ENCODE peak calls at places on chromosomes 13 and 19, in seven cellular contexts. One of them, this sample, is unnamed.

GRCh38 chr13:106619688-106620555 is 52.0 kb upstream of the ARGLU1 start:
- DNase-seq in lower leg skin: peak; percentile 24
- DNase-seq in ovary: peak; percentile 41
- DNase-seq in heart right ventricle: peak; percentile 53
- DNase-seq in CD8-positive, alpha-beta memory T cell: peak; percentile 28
- DNase-seq in psoas muscle: no peak
- DNase-seq in AG09309: peak; percentile 28
- DNase-seq in this sample: peak; percentile 70

GRCh38 chr13:47117268-47117667 is 220.4 kb upstream of the HTR2A start:
- DNase-seq in lower leg skin: no peak
- DNase-seq in ovary: no peak
- DNase-seq in heart right ventricle: no peak
- DNase-seq in CD8-positive, alpha-beta memory T cell: no peak
- DNase-seq in psoas muscle: no peak
- DNase-seq in AG09309: peak; percentile 32
- DNase-seq in this sample: peak; percentile 85

GRCh38 chr13:108963276-108963810 is 333.9 kb downstream of the MYO16 start:
- DNase-seq in lower leg skin: no peak
- DNase-seq in ovary: no peak
- DNase-seq in heart right ventricle: no peak
- DNase-seq in CD8-positive, alpha-beta memory T cell: no peak
- DNase-seq in psoas muscle: no peak
- DNase-seq in AG09309: no peak
- DNase-seq in this sample: no peak

GRCh38 chr19:47534628-47535027 is 19.8 kb upstream of the NAPA start:
- DNase-seq in lower leg skin: no peak
- DNase-seq in ovary: no peak
- DNase-seq in heart right ventricle: no peak
- DNase-seq in CD8-positive, alpha-beta memory T cell: no peak
- DNase-seq in psoas muscle: no peak
- DNase-seq in AG09309: no peak
- DNase-seq in this sample: no peak

GRCh38 chr13:106096661-106097092 is 438.8 kb downstream of the EFNB2 start:
- DNase-seq in lower leg skin: no peak
- DNase-seq in ovary: no peak
- DNase-seq in heart right ventricle: no peak
- DNase-seq in CD8-positive, alpha-beta memory T cell: no peak
- DNase-seq in psoas muscle: no peak
- DNase-seq in AG09309: no peak
- DNase-seq in this sample: peak; percentile 71

GRCh38 chr13:44169018-44169909 is 204.4 kb upstream of the SERP2 start:
- DNase-seq in lower leg skin: no peak
- DNase-seq in ovary: no peak
- DNase-seq in heart right ventricle: no peak
- DNase-seq in CD8-positive, alpha-beta memory T cell: no peak
- DNase-seq in psoas muscle: no peak
- DNase-seq in AG09309: peak; percentile 58
- DNase-seq in this sample: no peak

GRCh38 chr13:62360609-62361008 is 945.0 kb upstream of the PCDH20 start:
- DNase-seq in lower leg skin: no peak
- DNase-seq in ovary: no peak
- DNase-seq in heart right ventricle: no peak
- DNase-seq in CD8-positive, alpha-beta memory T cell: no peak
- DNase-seq in psoas muscle: no peak
- DNase-seq in AG09309: no peak
- DNase-seq in this sample: no peak

GRCh38 chr19:46487178-46487801 is 8.4 kb downstream of the PNMA8B start:
- DNase-seq in lower leg skin: no peak
- DNase-seq in ovary: peak; percentile 48
- DNase-seq in heart right ventricle: no peak
- DNase-seq in CD8-positive, alpha-beta memory T cell: no peak
- DNase-seq in psoas muscle: no peak
- DNase-seq in AG09309: no peak
- DNase-seq in this sample: no peak

GRCh38 chr13:104773775-104774174 is 1707.6 kb upstream of the SLC10A2 start:
- DNase-seq in lower leg skin: no peak
- DNase-seq in ovary: no peak
- DNase-seq in heart right ventricle: no peak
- DNase-seq in CD8-positive, alpha-beta memory T cell: no peak
- DNase-seq in psoas muscle: no peak
- DNase-seq in AG09309: no peak
- DNase-seq in this sample: peak; percentile 69

GRCh38 chr13:86986448-86986847 is 684.7 kb upstream of the SLITRK5 start:
- DNase-seq in lower leg skin: no peak
- DNase-seq in ovary: no peak
- DNase-seq in heart right ventricle: no peak
- DNase-seq in CD8-positive, alpha-beta memory T cell: no peak
- DNase-seq in psoas muscle: no peak
- DNase-seq in AG09309: no peak
- DNase-seq in this sample: peak; percentile 38

GRCh38 chr19:8259142-8259921 is 48.8 kb downstream of the CD320 start:
- DNase-seq in lower leg skin: no peak
- DNase-seq in ovary: peak; percentile 24
- DNase-seq in heart right ventricle: peak; percentile 1
- DNase-seq in CD8-positive, alpha-beta memory T cell: no peak
- DNase-seq in psoas muscle: peak; percentile 20
- DNase-seq in AG09309: no peak
- DNase-seq in this sample: no peak

GRCh38 chr19:45211751-45212381 is 33.3 kb downstream of the BLOC1S3 start:
- DNase-seq in lower leg skin: no peak
- DNase-seq in ovary: peak; percentile 44
- DNase-seq in heart right ventricle: peak; percentile 67
- DNase-seq in CD8-positive, alpha-beta memory T cell: no peak
- DNase-seq in psoas muscle: peak; percentile 58
- DNase-seq in AG09309: no peak
- DNase-seq in this sample: no peak

GRCh38 chr19:1113986-1114483 is 10.2 kb downstream of the GPX4 start:
- DNase-seq in lower leg skin: no peak
- DNase-seq in ovary: no peak
- DNase-seq in heart right ventricle: no peak
- DNase-seq in CD8-positive, alpha-beta memory T cell: no peak
- DNase-seq in psoas muscle: no peak
- DNase-seq in AG09309: no peak
- DNase-seq in this sample: no peak

GRCh38 chr19:44758596-44758995 is 10.1 kb downstream of the BCL3 start:
- DNase-seq in lower leg skin: no peak
- DNase-seq in ovary: no peak
- DNase-seq in heart right ventricle: peak; percentile 42
- DNase-seq in CD8-positive, alpha-beta memory T cell: no peak
- DNase-seq in psoas muscle: no peak
- DNase-seq in AG09309: no peak
- DNase-seq in this sample: no peak

GRCh38 chr13:20721454-20722357 is 18.2 kb downstream of the IL17D start:
- DNase-seq in lower leg skin: no peak
- DNase-seq in ovary: peak; percentile 68
- DNase-seq in heart right ventricle: peak; percentile 64
- DNase-seq in CD8-positive, alpha-beta memory T cell: no peak
- DNase-seq in psoas muscle: peak; percentile 82
- DNase-seq in AG09309: no peak
- DNase-seq in this sample: peak; percentile 58

GRCh38 chr19:28028881-28029280 is 1184.1 kb downstream of the UQCRFS1 start:
- DNase-seq in lower leg skin: no peak
- DNase-seq in ovary: no peak
- DNase-seq in heart right ventricle: no peak
- DNase-seq in CD8-positive, alpha-beta memory T cell: no peak
- DNase-seq in psoas muscle: no peak
- DNase-seq in AG09309: no peak
- DNase-seq in this sample: no peak

GRCh38 chr19:16394681-16395375 is 70.2 kb downstream of the KLF2 start:
- DNase-seq in lower leg skin: no peak
- DNase-seq in ovary: no peak
- DNase-seq in heart right ventricle: no peak
- DNase-seq in CD8-positive, alpha-beta memory T cell: no peak
- DNase-seq in psoas muscle: peak; percentile 38
- DNase-seq in AG09309: no peak
- DNase-seq in this sample: no peak

GRCh38 chr13:33639640-33640080 is 178.3 kb upstream of the RFC3 start:
- DNase-seq in lower leg skin: no peak
- DNase-seq in ovary: no peak
- DNase-seq in heart right ventricle: no peak
- DNase-seq in CD8-positive, alpha-beta memory T cell: no peak
- DNase-seq in psoas muscle: no peak
- DNase-seq in AG09309: no peak
- DNase-seq in this sample: no peak

GRCh38 chr13:106407338-106407737 is 128.1 kb downstream of the EFNB2 start:
- DNase-seq in lower leg skin: no peak
- DNase-seq in ovary: no peak
- DNase-seq in heart right ventricle: no peak
- DNase-seq in CD8-positive, alpha-beta memory T cell: no peak
- DNase-seq in psoas muscle: no peak
- DNase-seq in AG09309: no peak
- DNase-seq in this sample: peak; percentile 32

GRCh38 chr19:47398707-47399106 is 20.6 kb downstream of the MEIS3 start:
- DNase-seq in lower leg skin: no peak
- DNase-seq in ovary: no peak
- DNase-seq in heart right ventricle: no peak
- DNase-seq in CD8-positive, alpha-beta memory T cell: no peak
- DNase-seq in psoas muscle: no peak
- DNase-seq in AG09309: no peak
- DNase-seq in this sample: no peak

GRCh38 chr19:18202759-18203407 is 959 bp downstream of the RAB3A start:
- DNase-seq in lower leg skin: peak; percentile 34
- DNase-seq in ovary: peak; percentile 85
- DNase-seq in heart right ventricle: peak; percentile 24
- DNase-seq in CD8-positive, alpha-beta memory T cell: no peak
- DNase-seq in psoas muscle: peak; percentile 65
- DNase-seq in AG09309: no peak
- DNase-seq in this sample: no peak

GRCh38 chr13:66922444-66922843 is 307.7 kb downstream of the PCDH9 start:
- DNase-seq in lower leg skin: no peak
- DNase-seq in ovary: no peak
- DNase-seq in heart right ventricle: no peak
- DNase-seq in CD8-positive, alpha-beta memory T cell: no peak
- DNase-seq in psoas muscle: no peak
- DNase-seq in AG09309: no peak
- DNase-seq in this sample: no peak

GRCh38 chr19:8004723-8005513 is 523 bp downstream of the ELAVL1 start:
- DNase-seq in lower leg skin: no peak
- DNase-seq in ovary: peak; percentile 64
- DNase-seq in heart right ventricle: no peak
- DNase-seq in CD8-positive, alpha-beta memory T cell: no peak
- DNase-seq in psoas muscle: no peak
- DNase-seq in AG09309: no peak
- DNase-seq in this sample: peak; percentile 12

GRCh38 chr19:55483681-55484361 is 1.2 kb upstream of the NAT14 start:
- DNase-seq in lower leg skin: no peak
- DNase-seq in ovary: peak; percentile 50
- DNase-seq in heart right ventricle: no peak
- DNase-seq in CD8-positive, alpha-beta memory T cell: no peak
- DNase-seq in psoas muscle: no peak
- DNase-seq in AG09309: no peak
- DNase-seq in this sample: no peak
- H3K4me3 ChIP-seq in lower leg skin: no peak overlapping the region
- H3K4me3 ChIP-seq in ovary: no peak overlapping the region
- H3K4me3 ChIP-seq in heart right ventricle: peak overlapping the region; percentile 70
- H3K4me3 ChIP-seq in CD8-positive, alpha-beta memory T cell: peak overlapping the region; percentile 64
- H3K4me3 ChIP-seq in psoas muscle: no peak overlapping the region
- H3K4me3 ChIP-seq in AG09309: no peak overlapping the region
- H3K4me3 ChIP-seq in this sample: no peak overlapping the region

GRCh38 chr13:97125051-97125809 is 96.9 kb upstream of the MBNL2 start:
- DNase-seq in lower leg skin: peak; percentile 79
- DNase-seq in ovary: no peak
- DNase-seq in heart right ventricle: no peak
- DNase-seq in CD8-positive, alpha-beta memory T cell: no peak
- DNase-seq in psoas muscle: peak; percentile 76
- DNase-seq in AG09309: no peak
- DNase-seq in this sample: peak; percentile 82
- H3K4me3 ChIP-seq in lower leg skin: no peak overlapping the region
- H3K4me3 ChIP-seq in ovary: no peak overlapping the region
- H3K4me3 ChIP-seq in heart right ventricle: no peak overlapping the region
- H3K4me3 ChIP-seq in CD8-positive, alpha-beta memory T cell: no peak overlapping the region
- H3K4me3 ChIP-seq in psoas muscle: peak overlapping the region; percentile 38
- H3K4me3 ChIP-seq in AG09309: no peak overlapping the region
- H3K4me3 ChIP-seq in this sample: no peak overlapping the region

GRCh38 chr19:11106477-11106876 is 17.2 kb downstream of the LDLR start:
- DNase-seq in lower leg skin: no peak
- DNase-seq in ovary: no peak
- DNase-seq in heart right ventricle: peak; percentile 56
- DNase-seq in CD8-positive, alpha-beta memory T cell: no peak
- DNase-seq in psoas muscle: no peak
- DNase-seq in AG09309: no peak
- DNase-seq in this sample: no peak
- H3K4me3 ChIP-seq in lower leg skin: no peak overlapping the region
- H3K4me3 ChIP-seq in ovary: no peak overlapping the region
- H3K4me3 ChIP-seq in heart right ventricle: no peak overlapping the region
- H3K4me3 ChIP-seq in CD8-positive, alpha-beta memory T cell: no peak overlapping the region
- H3K4me3 ChIP-seq in psoas muscle: no peak overlapping the region
- H3K4me3 ChIP-seq in AG09309: no peak overlapping the region
- H3K4me3 ChIP-seq in this sample: no peak overlapping the region

GRCh38 chr13:112969692-112970338 is 801 bp downstream of the MCF2L start:
- DNase-seq in lower leg skin: no peak
- DNase-seq in ovary: peak; percentile 25
- DNase-seq in heart right ventricle: no peak
- DNase-seq in CD8-positive, alpha-beta memory T cell: no peak
- DNase-seq in psoas muscle: peak; percentile 8
- DNase-seq in AG09309: no peak
- DNase-seq in this sample: no peak

GRCh38 chr13:112967666-112968379 is 1.2 kb upstream of the MCF2L start:
- DNase-seq in lower leg skin: no peak
- DNase-seq in ovary: peak; percentile 24
- DNase-seq in heart right ventricle: no peak
- DNase-seq in CD8-positive, alpha-beta memory T cell: no peak
- DNase-seq in psoas muscle: peak; percentile 15
- DNase-seq in AG09309: no peak
- DNase-seq in this sample: no peak

GRCh38 chr13:112968380-112968909 is 569 bp upstream of the MCF2L start:
- DNase-seq in lower leg skin: no peak
- DNase-seq in ovary: peak; percentile 69
- DNase-seq in heart right ventricle: no peak
- DNase-seq in CD8-positive, alpha-beta memory T cell: peak; percentile 43
- DNase-seq in psoas muscle: peak; percentile 42
- DNase-seq in AG09309: no peak
- DNase-seq in this sample: no peak

GRCh38 chr13:112970552-112971287 is 1.7 kb downstream of the MCF2L start:
- DNase-seq in lower leg skin: no peak
- DNase-seq in ovary: peak; percentile 50
- DNase-seq in heart right ventricle: no peak
- DNase-seq in CD8-positive, alpha-beta memory T cell: no peak
- DNase-seq in psoas muscle: peak; percentile 15
- DNase-seq in AG09309: no peak
- DNase-seq in this sample: no peak

DNA sequence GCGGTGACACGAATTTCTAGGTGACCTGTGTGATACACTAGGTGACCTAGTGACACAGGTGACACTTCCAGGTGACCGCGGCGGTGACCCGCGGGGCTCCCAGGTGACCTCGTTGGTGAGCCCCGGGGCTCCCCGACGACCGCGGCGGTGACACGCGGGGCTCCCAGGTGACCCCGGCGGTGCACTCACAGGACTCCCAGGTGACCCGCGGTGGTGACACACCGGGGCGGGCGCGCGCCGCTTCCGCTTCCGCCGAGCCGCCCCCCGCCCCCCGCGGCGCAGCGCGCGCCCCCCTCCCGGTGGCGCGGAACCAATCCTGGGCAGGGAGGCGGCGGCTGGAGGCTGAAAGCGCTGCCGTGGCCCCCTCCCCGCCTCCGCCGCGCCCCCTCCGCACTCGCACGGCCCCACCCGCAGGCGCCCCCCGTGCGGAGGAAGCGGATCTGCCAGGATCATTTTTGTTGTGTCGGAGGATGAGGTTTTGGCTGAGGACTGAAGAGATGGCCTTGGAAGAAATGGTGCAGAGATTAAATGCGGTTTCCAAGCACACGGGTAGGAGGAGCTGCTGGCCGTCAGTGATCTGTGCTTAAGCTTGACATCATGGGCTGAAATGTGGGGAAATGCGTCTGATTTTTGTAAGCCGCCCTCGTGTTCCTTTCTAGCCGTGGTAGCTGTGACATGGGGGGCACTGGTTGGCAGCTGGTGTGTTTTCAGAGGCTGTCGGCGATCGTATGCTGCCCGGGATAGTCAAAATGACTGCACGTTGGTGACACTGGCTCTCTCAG is at the start of gene MCF2L:
- DNase-seq in lower leg skin: no peak
- DNase-seq in ovary: peak; percentile 82
- DNase-seq in heart right ventricle: peak; percentile 36
- DNase-seq in CD8-positive, alpha-beta memory T cell: peak; percentile 74
- DNase-seq in psoas muscle: peak; percentile 53
- DNase-seq in AG09309: no peak
- DNase-seq in this sample: peak; percentile 8
- H3K4me3 ChIP-seq in lower leg skin: peak within 1 kb of the TSS; percentile 19
- H3K4me3 ChIP-seq in ovary: peak within 1 kb of the TSS; percentile 46
- H3K4me3 ChIP-seq in heart right ventricle: peak within 1 kb of the TSS; percentile 58
- H3K4me3 ChIP-seq in CD8-positive, alpha-beta memory T cell: peak within 1 kb of the TSS; percentile 86
- H3K4me3 ChIP-seq in psoas muscle: peak within 1 kb of the TSS; percentile 53
- H3K4me3 ChIP-seq in AG09309: no peak within 1 kb of the TSS
- H3K4me3 ChIP-seq in this sample: no peak within 1 kb of the TSS